ENCODE peak calls at places on chromosomes 4 and X, in ten cellular contexts. U is body of pancreas, N is transverse colon, P is adrenal gland, Y is HCT116, V is IMR-90, R is gastrocnemius medialis, C is ovary, H is Peyer's patch, F is heart left ventricle. O is an unnamed sample. For H3K4me1, the result is how much of the 10 kb centered on the place peaks cover.

GRCh38 chr4:158162637-158163036 is 10.2 kb downstream of the GASK1B start:
- DNase-seq in U (no peak), Y (no peak), V (peak), N (no peak), C (no peak), R (no peak), H (no peak), F (no peak), P (no peak), O (no peak)

GRCh38 chrX:41066969-41067368 is 18.3 kb upstream of the USP9X start:
- DNase-seq in C (no peak), P (no peak), U (no peak), N (no peak), V (no peak), Y (no peak), H (no peak), R (no peak), F (no peak), O (no peak)

GRCh38 chrX:153913211-153913610 is 8.7 kb downstream of the AVPR2 start:
- DNase-seq in R (no peak), U (no peak), F (no peak), V (no peak), N (no peak), Y (no peak), C (no peak), H (no peak), P (no peak), O (no peak)

GRCh38 chr4:173468314-173468713 is 61.7 kb downstream of the HAND2 start:
- DNase-seq in C (no peak), P (no peak), F (no peak), R (no peak), Y (no peak), H (no peak), N (no peak), V (no peak), U (no peak), O (no peak)

GRCh38 chr4:146267826-146268225 is 53.5 kb downstream of the REELD1 start:
- DNase-seq in C (no peak), U (no peak), Y (no peak), F (no peak), V (no peak), R (no peak), H (no peak), P (no peak), N (no peak), O (no peak)

GRCh38 chr4:86919824-86920223 is 15.0 kb upstream of the AFF1 start:
- DNase-seq in U (no peak), R (no peak), F (no peak), H (no peak), V (peak), N (no peak), Y (no peak), P (no peak), C (no peak), O (no peak)

GRCh38 chr4:183591301-183591700 is 67.7 kb downstream of the RWDD4 start:
- DNase-seq in F (no peak), R (no peak), C (no peak), P (no peak), H (no peak), U (no peak), V (peak), Y (no peak), N (no peak), O (no peak)

GRCh38 chrX:16137416-16138107 is 14.2 kb downstream of the GRPR start:
- DNase-seq in F (no peak), N (no peak), H (no peak), Y (no peak), U (no peak), C (no peak), R (no peak), P (no peak), V (no peak), O (no peak)

GRCh38 chrX:9587551-9588096 is 122.8 kb downstream of the TBL1X start:
- DNase-seq in F (no peak), H (no peak), Y (no peak), C (no peak), R (no peak), N (no peak), P (no peak), U (no peak), V (no peak), O (no peak)

GRCh38 chr4:82287720-82288119 is 86.1 kb downstream of the HNRNPD start:
- DNase-seq in H (no peak), P (no peak), N (no peak), Y (no peak), C (no peak), F (no peak), R (no peak), V (no peak), U (no peak), O (no peak)

GRCh38 chr4:168598191-168598590 is 101.3 kb downstream of the PALLD start:
- DNase-seq in R (no peak), N (no peak), U (no peak), P (no peak), V (no peak), H (no peak), F (no peak), C (no peak), Y (no peak), O (no peak)

GRCh38 chr4:61938250-61938846 is 738.2 kb downstream of the ADGRL3 start:
- DNase-seq in R (no peak), U (no peak), C (no peak), F (no peak), H (no peak), N (no peak), P (peak), V (no peak), Y (no peak), O (no peak)

GRCh38 chr4:89538171-89538570 is 230.6 kb upstream of the GPRIN3 start:
- DNase-seq in F (no peak), Y (no peak), P (no peak), N (no peak), C (no peak), H (no peak), V (no peak), R (no peak), U (no peak), O (no peak)

GRCh38 chr4:121096629-121097028 is 24.3 kb upstream of the NDNF start:
- DNase-seq in F (no peak), H (no peak), C (no peak), U (no peak), N (no peak), V (peak), Y (peak), P (no peak), R (no peak), O (no peak)

GRCh38 chrX:81121513-81122363 is 80.0 kb downstream of the HMGN5 start:
- DNase-seq in H (peak), V (peak), Y (peak), R (peak), F (peak), C (peak), N (peak), U (peak), P (peak), O (peak)

GRCh38 chrX:3589474-3589873 is 124.0 kb downstream of the PRKX start:
- DNase-seq in R (no peak), H (no peak), C (no peak), Y (no peak), P (no peak), V (no peak), N (no peak), F (no peak), U (no peak), O (no peak)

GRCh38 chr4:73964862-73965611 is 16.8 kb downstream of the PF4 start:
- DNase-seq in H (peak), F (no peak), V (no peak), C (no peak), P (no peak), R (no peak), N (no peak), Y (peak), U (peak), O (no peak)
- TF ChIP-seq POLR2A in H (no peak), F (no peak), V (no peak), C (no peak), P (no peak), R (no peak), N (no peak), Y (no peak), U (no peak), O (no peak)

GRCh38 chrX:46796574-46797191 is 37.8 kb upstream of the SLC9A7 start:
- DNase-seq in Y (peak), F (peak), N (peak), P (peak), R (peak), V (peak), H (peak), U (peak), C (peak), O (peak)
- H3K4me1 ChIP-seq in Y (under half), F (under half), N (under half), P (under half), R (under half), V (under half), H (under half), U (under half), C (under half), O (under half)

GRCh38 chrX:53195401-53195800 is 29.6 kb downstream of the KDM5C start:
- DNase-seq in H (no peak), N (no peak), F (no peak), Y (no peak), P (no peak), V (no peak), C (no peak), R (no peak), U (no peak), O (no peak)
- TF ChIP-seq POLR2A in H (no peak), N (no peak), F (no peak), Y (no peak), P (no peak), V (no peak), C (no peak), R (no peak), U (no peak), O (no peak)

GRCh38 chr4:125739760-125740159 is 425.0 kb downstream of the FAT4 start:
- DNase-seq in C (no peak), N (no peak), Y (no peak), H (no peak), P (peak), U (no peak), F (no peak), V (peak), R (no peak), O (no peak)
- H3K4me1 ChIP-seq in C (under half), N (under half), Y (under half), H (under half), P (under half), U (under half), F (under half), V (under half), R (under half), O (under half)

GRCh38 chr4:85246055-85246454 is 228.9 kb upstream of the ARHGAP24 start:
- DNase-seq in P (no peak), F (no peak), H (no peak), C (no peak), V (no peak), N (no peak), U (no peak), R (no peak), Y (no peak), O (no peak)
- TF ChIP-seq POLR2A in P (no peak), F (no peak), H (no peak), C (no peak), V (no peak), N (no peak), U (no peak), R (no peak), Y (no peak), O (no peak)

GRCh38 chr4:10022346-10023049 is 1.2 kb upstream of the SLC2A9 start:
- DNase-seq in F (no peak), Y (no peak), H (peak), R (peak), V (no peak), N (no peak), U (no peak), C (no peak), P (peak), O (no peak)
- H3K4me1 ChIP-seq in F (half or more), Y (under half), H (under half), R (under half), V (under half), N (under half), U (under half), C (under half), P (under half), O (under half)

GRCh38 chr4:113772319-113772718 is 10.8 kb upstream of the CAMK2D start:
- DNase-seq in V (no peak), F (peak), R (no peak), C (no peak), U (no peak), Y (no peak), P (no peak), N (no peak), H (no peak), O (no peak)
- TF ChIP-seq POLR2A in V (no peak), F (no peak), R (no peak), C (no peak), U (no peak), Y (no peak), P (no peak), N (no peak), H (no peak), O (no peak)

O was measured in esophagus muscularis mucosa.